ENCODE peak calls at places on chromosomes 2 and 18, in eight cellular contexts. X is kidney; O is renal cortical epithelial cell; C is stimulated activated CD4-positive, alpha-beta T cell treated with anti-CD3 and anti-CD28 coated beads, Interleukin-1b, Interleukin-23, amount 100 ng/mL, for 1 hour; B is mesothelial cell of epicardium; W is AG08395; A is GM06990; J is right cardiac atrium. S is an unnamed sample.

GRCh38 chr2:98405301-98405700 is 39.4 kb upstream of the INPP4A start:
- DNase-seq in B (no peak), A (no peak), J (no peak), W (no peak), O (no peak), C (no peak), X (no peak), S (no peak)

GRCh38 chr18:45777393-45777792 is 48.1 kb upstream of the SIGLEC15 start:
- DNase-seq in J (no peak), O (peak), A (no peak), X (no peak), B (no peak), W (peak), C (no peak), S (no peak)

GRCh38 chr18:58520964-58521363 is 107.9 kb downstream of the ALPK2 start:
- DNase-seq in W (no peak), C (no peak), B (peak), X (no peak), A (no peak), J (no peak), O (peak), S (no peak)

GRCh38 chr2:47283687-47284086 is 119.3 kb upstream of the MSH2 start:
- DNase-seq in J (no peak), C (no peak), A (no peak), B (no peak), X (no peak), O (no peak), W (no peak), S (no peak)

GRCh38 chr2:23419171-23420090 is 34.5 kb downstream of the KLHL29 start:
- DNase-seq in C (no peak), J (no peak), B (peak), W (peak), A (no peak), X (no peak), O (no peak), S (no peak)

GRCh38 chr2:82089518-82089917 is 1785.0 kb upstream of the LRRTM1 start:
- DNase-seq in X (no peak), O (no peak), J (no peak), C (no peak), A (no peak), B (no peak), W (no peak), S (no peak)

GRCh38 chr18:10170375-10170774 is 256.6 kb downstream of the VAPA start:
- DNase-seq in A (no peak), B (no peak), X (no peak), W (no peak), O (no peak), C (no peak), J (no peak), S (no peak)

GRCh38 chr18:23428821-23429220 is 24.3 kb upstream of the RIOK3 start:
- DNase-seq in W (no peak), A (no peak), J (no peak), O (no peak), C (no peak), B (no peak), X (no peak), S (no peak)

GRCh38 chr18:15005313-15006130 is 257.6 kb downstream of the ANKRD30B start:
- DNase-seq in O (no peak), B (no peak), J (peak), A (no peak), X (peak), W (no peak), C (no peak), S (no peak)

GRCh38 chr2:10160226-10160955 is 37.9 kb downstream of the RRM2 start:
- DNase-seq in A (no peak), B (no peak), O (no peak), J (no peak), X (peak), C (no peak), W (no peak), S (no peak)

GRCh38 chr2:11157296-11157695 is 2.0 kb downstream of the SLC66A3 start:
- DNase-seq in W (no peak), B (no peak), X (no peak), J (peak), A (no peak), O (no peak), C (no peak), S (no peak)

S was measured in GM04503.